ENCODE peak calls at places on chromosome 9, in six cellular contexts. L, I, Y, Z, E and G are unnamed samples.

GRCh38 chr9:27362447-27363210 is 65.7 kb upstream of the EQTN start:
- DNase-seq in L (no peak), I (no peak), Y (no peak), Z (peak; percentile 76), E (no peak), G (no peak)

GRCh38 chr9:93107151-93107824 is 11.3 kb downstream of the CARD19 start:
- DNase-seq in L (no peak), I (no peak), Y (no peak), Z (no peak), E (no peak), G (no peak)

GRCh38 chr9:124222918-124223720 is 34.6 kb upstream of the NEK6 start:
- DNase-seq in L (no peak), I (no peak), Y (peak; percentile 56), Z (no peak), E (peak; percentile 63), G (no peak)

GRCh38 chr9:114276908-114277821 is 45.7 kb upstream of the ORM1 start:
- DNase-seq in L (no peak), I (no peak), Y (no peak), Z (peak; percentile 69), E (peak; percentile 98), G (peak; percentile 43)

GRCh38 chr9:4774209-4774608 is 18.5 kb upstream of the RCL1 start:
- DNase-seq in L (no peak), I (no peak), Y (no peak), Z (no peak), E (peak; percentile 91), G (no peak)

GRCh38 chr9:36144322-36145206 is 8.0 kb downstream of the GLIPR2 start:
- DNase-seq in L (no peak), I (no peak), Y (no peak), Z (no peak), E (no peak), G (no peak)

GRCh38 chr9:90162326-90162725 is 480.3 kb downstream of the DIRAS2 start:
- DNase-seq in L (no peak), I (no peak), Y (no peak), Z (no peak), E (no peak), G (no peak)

GRCh38 chr9:93159601-93160418 is 24.1 kb upstream of the WNK2 start:
- DNase-seq in L (peak; percentile 84), I (peak; percentile 75), Y (peak; percentile 89), Z (peak; percentile 62), E (peak; percentile 76), G (peak; percentile 90)

GRCh38 chr9:37840560-37841194 is 40.1 kb downstream of the DCAF10 start:
- DNase-seq in L (no peak), I (no peak), Y (no peak), Z (peak; percentile 80), E (peak; percentile 82), G (no peak)

GRCh38 chr9:5801739-5802113 is 31.2 kb downstream of the ERMP1 start:
- DNase-seq in L (no peak), I (no peak), Y (no peak), Z (no peak), E (no peak), G (no peak)

GRCh38 chr9:69476016-69476415 is 151.0 kb downstream of the ENTREP1 start:
- DNase-seq in L (no peak), I (no peak), Y (no peak), Z (no peak), E (no peak), G (no peak)

GRCh38 chr9:78261403-78262001 is 25.6 kb downstream of the CEP78 start:
- DNase-seq in L (peak; percentile 54), I (no peak), Y (no peak), Z (peak; percentile 9), E (peak; percentile 60), G (no peak)
- TF ChIP-seq CTCF in L (peak; percentile 91), I (peak; percentile 53), Y (peak; percentile 59), Z (peak; percentile 61), E (peak; percentile 52), G (peak; percentile 89)

GRCh38 chr9:121323449-121324151 is 46.5 kb downstream of the STOM start:
- DNase-seq in L (no peak), I (no peak), Y (no peak), Z (no peak), E (no peak), G (no peak)

GRCh38 chr9:121322737-121323448 is 47.2 kb downstream of the STOM start:
- DNase-seq in L (no peak), I (no peak), Y (no peak), Z (no peak), E (peak; percentile 41), G (no peak)

GRCh38 chr9:121324755-121325154 is 45.3 kb downstream of the STOM start:
- DNase-seq in L (no peak), I (no peak), Y (no peak), Z (no peak), E (no peak), G (no peak)

GRCh38 chr9:121325387-121325786 is 44.7 kb downstream of the STOM start:
- DNase-seq in L (no peak), I (no peak), Y (no peak), Z (no peak), E (peak; percentile 22), G (no peak)

DNA sequence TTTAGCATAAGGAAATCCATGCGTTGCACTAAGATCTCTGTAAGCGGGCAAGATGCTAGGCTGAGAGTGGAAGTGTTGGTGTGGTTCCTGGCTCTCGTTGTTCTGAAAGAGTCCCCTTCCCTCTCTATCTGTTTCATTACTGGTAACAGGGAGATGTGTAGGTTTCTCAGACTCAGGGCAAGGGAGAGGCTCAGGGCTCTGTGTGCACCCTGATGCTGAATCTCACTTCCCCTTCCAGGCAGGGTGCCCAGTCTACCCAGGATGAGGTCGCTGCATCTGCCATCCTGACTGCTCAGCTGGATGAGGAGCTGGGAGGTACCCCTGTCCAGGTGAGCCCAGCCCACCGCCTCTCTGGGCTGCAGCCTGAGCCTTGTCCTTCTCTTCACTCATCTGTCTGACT is 45.7 kb downstream of the STOM start:
- DNase-seq in L (no peak), I (no peak), Y (no peak), Z (no peak), E (no peak), G (no peak)
- TF ChIP-seq CTCF in L (no peak), I (no peak), Y (no peak), Z (no peak), E (no peak), G (no peak)

GRCh38 chr9:125472926-125473701 is 211.5 kb downstream of the GAPVD1 start:
- DNase-seq in L (no peak), I (no peak), Y (no peak), Z (no peak), E (peak; percentile 40), G (no peak)

GRCh38 chr9:125467341-125467740 is 205.7 kb downstream of the GAPVD1 start:
- DNase-seq in L (no peak), I (no peak), Y (no peak), Z (no peak), E (peak; percentile 17), G (no peak)

GRCh38 chr9:125472562-125472925 is 210.9 kb downstream of the GAPVD1 start:
- DNase-seq in L (no peak), I (no peak), Y (no peak), Z (no peak), E (no peak), G (no peak)

GRCh38 chr9:125468646-125469045 is 207.0 kb downstream of the GAPVD1 start:
- DNase-seq in L (no peak), I (no peak), Y (no peak), Z (no peak), E (no peak), G (no peak)

GRCh38 chr9:125470767-125471580 is 209.3 kb downstream of the GAPVD1 start:
- DNase-seq in L (no peak), I (no peak), Y (no peak), Z (no peak), E (no peak), G (no peak)
- TF ChIP-seq CTCF in L (no peak), I (no peak), Y (no peak), Z (no peak), E (no peak), G (no peak)

GRCh38 chr9:21404146-21404545 is 4.8 kb upstream of the IFNA8 start:
- DNase-seq in L (no peak), I (no peak), Y (no peak), Z (no peak), E (no peak), G (no peak)

GRCh38 chr9:21398955-21399489 is 9.9 kb upstream of the IFNA8 start:
- DNase-seq in L (no peak), I (no peak), Y (no peak), Z (no peak), E (no peak), G (no peak)

DNA sequence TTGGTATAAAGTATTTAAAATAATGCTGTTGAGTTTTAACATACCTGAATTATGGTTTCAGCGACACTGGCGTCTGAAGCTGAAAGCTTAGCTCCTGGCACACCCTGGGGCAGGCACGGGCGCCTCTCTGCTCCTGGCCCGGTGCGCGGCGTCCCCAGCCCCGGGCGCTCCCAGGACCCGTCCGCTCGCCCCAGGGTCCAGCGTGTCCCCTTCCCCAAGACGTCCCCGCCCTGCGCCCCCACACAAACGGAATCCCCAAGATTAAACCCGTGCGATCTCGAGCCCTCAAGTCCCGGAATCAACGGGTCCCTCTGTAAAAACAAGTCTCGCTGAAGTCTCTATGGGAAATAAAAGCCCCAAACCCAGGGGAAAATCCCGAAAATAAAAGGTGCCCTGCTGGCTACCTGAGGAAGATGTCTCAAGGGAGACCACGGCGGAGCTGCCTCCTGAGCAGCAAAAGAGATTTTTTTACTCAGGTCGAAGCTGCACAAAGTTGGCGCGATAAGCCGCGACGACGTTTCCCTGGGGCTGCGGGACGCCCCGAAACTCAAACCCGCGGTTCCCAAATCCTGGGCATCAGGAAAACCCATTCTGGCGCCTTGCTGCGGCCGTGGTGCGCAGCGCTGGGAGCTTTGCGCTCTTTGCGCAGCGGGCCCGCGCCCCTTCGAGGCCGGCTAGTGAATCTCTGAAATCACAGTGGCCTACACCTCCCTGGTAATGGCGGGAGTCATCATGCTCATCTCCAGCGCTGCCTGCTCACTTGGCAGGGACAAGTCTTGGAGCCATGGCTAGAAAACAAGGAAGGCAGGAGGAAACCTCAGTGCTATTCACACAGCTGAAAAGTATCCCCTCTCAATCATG is 6.3 kb upstream of the IFNA8 start:
- DNase-seq in L (no peak), I (peak; percentile 13), Y (no peak), Z (no peak), E (no peak), G (no peak)
- TF ChIP-seq CTCF in L (no peak), I (no peak), Y (no peak), Z (no peak), E (no peak), G (peak; percentile 39)